ENCODE peak calls at places on chromosomes 11 and 22, in four cellular contexts. K, G, S and T are unnamed samples.

GRCh38 chr22:46027219-46028068 is 50.5 kb upstream of the WNT7B start:
- DNase-seq in S (no peak), G (no peak), K (peak; percentile 85), T (peak; percentile 27)

GRCh38 chr22:32475428-32476010 is 908 bp downstream of the FBXO7 start:
- DNase-seq in G (peak; percentile 73), S (peak; percentile 56), K (peak; percentile 58), T (no peak)

GRCh38 chr11:706439-706956 is 467 bp downstream of the EPS8L2 start:
- DNase-seq in K (no peak), S (peak; percentile 69), G (peak; percentile 43), T (peak; percentile 47)

GRCh38 chr11:57368106-57368826 is 12.7 kb downstream of the PRG3 start:
- DNase-seq in S (no peak), K (no peak), G (no peak), T (no peak)

GRCh38 chr11:68859123-68859522 is 17.4 kb upstream of the CPT1A start:
- DNase-seq in S (no peak), G (no peak), K (no peak), T (no peak)

GRCh38 chr11:85752890-85753581 is 57.9 kb downstream of the SYTL2 start:
- DNase-seq in G (no peak), S (no peak), K (no peak), T (no peak)

GRCh38 chr11:5369793-5370192 is 13.8 kb upstream of the OR51M1 start:
- DNase-seq in K (no peak), G (peak; percentile 72), S (peak; percentile 76), T (peak; percentile 65)

GRCh38 chr22:20211997-20212753 is 55.9 kb downstream of the RTN4R start:
- DNase-seq in G (peak; percentile 58), K (peak; percentile 86), S (no peak), T (peak; percentile 49)

GRCh38 chr11:34194576-34195335 is 89.3 kb downstream of the NAT10 start:
- DNase-seq in G (no peak), S (no peak), K (no peak), T (no peak)